ENCODE peak calls at places on chromosomes 1 and 21, in seven cellular contexts. H is right lobe of liver; V is CD4-positive, CD25-positive, alpha-beta regulatory T cell; A is CD8-positive, alpha-beta memory T cell; M is heart left ventricle; L is stomach; R is lower lobe of right lung. F is an unnamed sample.

GRCh38 chr1:108119500-108119899 is 80.6 kb downstream of the SLC25A24 start:
- DNase-seq in L (no peak), R (no peak), A (no peak), M (no peak), H (no peak), V (no peak), F (no peak)

GRCh38 chr21:35048706-35049617 is at the start of gene RUNX1:
- DNase-seq in L (peak; percentile 52), V (peak; percentile 87), M (peak; percentile 45), A (peak; percentile 77), H (no peak), R (peak; percentile 77), F (peak; percentile 90)

GRCh38 chr21:33124879-33125278 is 54.9 kb downstream of the OLIG1 start:
- DNase-seq in R (no peak), A (no peak), H (no peak), V (no peak), L (no peak), M (no peak), F (no peak)

GRCh38 chr1:82695443-82695842 is 894.7 kb downstream of the ADGRL2 start:
- DNase-seq in H (no peak), V (no peak), R (no peak), M (no peak), L (no peak), A (no peak), F (no peak)

GRCh38 chr1:210883821-210884220 is 250.1 kb downstream of the KCNH1 start:
- DNase-seq in L (no peak), A (no peak), H (no peak), M (no peak), R (no peak), V (no peak), F (no peak)

GRCh38 chr1:113834716-113835115 is 22.4 kb upstream of the RSBN1 start:
- DNase-seq in V (no peak), H (no peak), L (no peak), A (no peak), M (no peak), R (no peak), F (no peak)

GRCh38 chr1:107919953-107920352 is 45.0 kb downstream of the VAV3 start:
- DNase-seq in H (no peak), V (no peak), A (no peak), M (no peak), R (no peak), L (no peak), F (no peak)

GRCh38 chr21:33762798-33763572 is 120.7 kb downstream of the ITSN1 start:
- DNase-seq in V (no peak), A (no peak), H (no peak), L (no peak), M (no peak), R (no peak), F (no peak)

GRCh38 chr1:190633488-190633887 is 155.8 kb upstream of the BRINP3 start:
- DNase-seq in R (no peak), A (no peak), M (no peak), L (no peak), V (no peak), H (no peak), F (no peak)

GRCh38 chr1:44483089-44483488 is 78.0 kb downstream of the RNF220 start:
- DNase-seq in A (no peak), M (no peak), H (no peak), R (no peak), V (no peak), L (no peak), F (no peak)

GRCh38 chr1:10755977-10756521 is 40.4 kb downstream of the CASZ1 start:
- DNase-seq in H (no peak), R (peak; percentile 84), A (peak; percentile 50), M (peak; percentile 74), L (peak; percentile 81), V (peak; percentile 69), F (peak; percentile 90)

GRCh38 chr1:60762176-60762575 is 320.2 kb upstream of the NFIA start:
- DNase-seq in L (no peak), R (no peak), A (no peak), M (no peak), V (no peak), H (no peak), F (no peak)

GRCh38 chr21:36297938-36298572 is 21.9 kb upstream of the MORC3 start:
- DNase-seq in V (peak; percentile 86), R (peak; percentile 62), H (no peak), L (peak; percentile 56), A (peak; percentile 49), M (peak; percentile 49), F (peak; percentile 85)

GRCh38 chr21:18522181-18522771 is 118.7 kb upstream of the TMPRSS15 start:
- DNase-seq in H (no peak), R (no peak), A (no peak), M (no peak), L (no peak), V (no peak), F (no peak)

GRCh38 chr1:4006676-4007374 is 106.8 kb upstream of the C1orf174 start:
- DNase-seq in V (no peak), M (no peak), A (no peak), R (no peak), H (no peak), L (no peak), F (no peak)

GRCh38 chr1:159289059-159289458 is 13.1 kb upstream of the FCER1A start:
- DNase-seq in R (no peak), A (no peak), L (no peak), H (no peak), M (no peak), V (no peak), F (no peak)

GRCh38 chr1:71001627-71002026 is 46.0 kb downstream of the PTGER3 start:
- DNase-seq in V (no peak), H (no peak), M (no peak), R (no peak), L (no peak), A (no peak), F (no peak)

GRCh38 chr1:235307158-235308124 is 20.5 kb downstream of the ARID4B start:
- DNase-seq in V (no peak), H (no peak), R (no peak), L (no peak), A (no peak), M (no peak), F (no peak)

GRCh38 chr1:59523745-59524450 is 227.0 kb downstream of the FGGY start:
- DNase-seq in H (no peak), M (no peak), R (no peak), V (no peak), L (no peak), A (no peak), F (no peak)

GRCh38 chr1:39632491-39633417 is 6.7 kb downstream of the HEYL start:
- DNase-seq in V (no peak), L (peak; percentile 67), A (no peak), R (peak; percentile 63), M (peak; percentile 81), H (peak; percentile 60), F (no peak)

GRCh38 chr21:41707231-41707988 is 59.4 kb downstream of the RIPK4 start:
- DNase-seq in M (no peak), V (no peak), R (no peak), L (no peak), A (no peak), H (no peak), F (no peak)

GRCh38 chr1:27392778-27393635 is 585 bp downstream of the GPR3 start:
- DNase-seq in L (no peak), A (no peak), M (no peak), V (no peak), H (no peak), R (no peak), F (peak; percentile 66)

GRCh38 chr1:204357551-204357950 is 2.2 kb downstream of the PLEKHA6 start:
- DNase-seq in A (no peak), R (no peak), V (no peak), L (peak; percentile 36), M (peak; percentile 33), H (no peak), F (no peak)

GRCh38 chr1:112388436-112388835 is 7.6 kb upstream of the CTTNBP2NL start:
- DNase-seq in M (no peak), L (no peak), H (no peak), R (no peak), A (no peak), V (no peak), F (no peak)

GRCh38 chr1:1164701-1165451 is 8.8 kb upstream of the TTLL10 start:
- DNase-seq in M (no peak), L (peak; percentile 79), R (no peak), V (no peak), H (no peak), A (no peak), F (no peak)

GRCh38 chr1:27567183-27567526 is 36.8 kb downstream of the AHDC1 start:
- DNase-seq in M (no peak), R (no peak), A (no peak), V (no peak), H (no peak), L (no peak), F (no peak)

GRCh38 chr1:240644732-240645131 is 32.8 kb upstream of the GREM2 start:
- DNase-seq in H (no peak), M (no peak), L (no peak), A (no peak), V (no peak), R (no peak), F (no peak)
- H3K4me1 ChIP-seq in H (no peaks in the 10 kb centered on the region), M (no peaks in the 10 kb centered on the region), L (no peaks in the 10 kb centered on the region), A (no peaks in the 10 kb centered on the region), V (no peaks in the 10 kb centered on the region), R (no peaks in the 10 kb centered on the region), F (no peaks in the 10 kb centered on the region)

DNA sequence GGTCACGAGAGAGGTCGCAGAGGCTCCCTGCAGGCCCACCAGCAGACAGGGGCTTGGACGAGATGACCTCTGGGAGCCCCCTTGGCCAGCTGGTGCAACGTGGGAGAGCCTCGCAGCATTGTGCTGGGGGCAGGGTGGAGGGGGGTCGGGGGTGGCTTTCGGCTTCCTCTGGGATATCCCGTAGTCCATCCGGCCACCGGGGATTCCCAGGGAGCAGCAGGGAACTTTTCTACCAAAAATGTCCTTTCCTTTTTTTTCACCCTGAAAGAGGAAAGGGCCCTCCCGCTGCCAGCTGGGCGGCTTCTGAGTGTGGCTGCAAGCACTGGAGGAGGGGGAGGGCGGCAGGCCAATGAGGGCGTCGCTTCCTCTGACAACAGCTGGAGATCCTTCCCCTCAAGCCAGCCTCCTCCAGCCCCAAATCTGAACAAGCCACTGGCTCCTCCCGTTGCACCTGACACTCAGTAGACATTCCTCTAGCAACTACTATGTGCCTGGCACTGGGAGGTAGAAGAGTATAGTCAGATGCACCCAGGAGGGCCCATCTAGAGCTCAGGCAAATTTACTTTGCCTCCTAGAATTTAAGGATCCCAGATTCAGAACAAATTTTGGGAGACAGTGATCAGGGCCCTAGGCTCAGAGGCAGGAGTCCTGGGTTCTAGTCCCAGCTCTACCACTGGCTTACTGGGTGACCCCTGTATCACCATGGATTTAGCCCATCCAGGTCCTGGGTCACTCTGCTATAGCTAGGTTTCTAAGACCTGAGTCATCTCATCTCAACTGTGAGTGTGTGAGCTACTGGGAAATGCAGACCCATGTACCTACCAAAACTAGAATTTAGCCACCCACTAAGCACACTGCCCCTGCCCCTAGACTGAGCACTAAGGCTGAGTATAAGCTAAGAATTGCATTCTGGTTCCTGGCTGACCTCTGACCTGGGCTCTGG is 2.7 kb downstream of the MOB3C start:
- DNase-seq in V (peak; percentile 16), L (peak; percentile 72), H (peak; percentile 81), R (peak; percentile 93), A (peak; percentile 7), M (peak; percentile 92), F (peak; percentile 93)
- H3K4me1 ChIP-seq in V (peaks cover 49% of the 10 kb centered on the region), L (peaks cover 42% of the 10 kb centered on the region), H (no peaks in the 10 kb centered on the region), R (peaks cover 62% of the 10 kb centered on the region), A (peaks cover 62% of the 10 kb centered on the region), M (peaks cover 56% of the 10 kb centered on the region), F (peaks cover 52% of the 10 kb centered on the region)

GRCh38 chr1:41560496-41560895 is 76.0 kb upstream of the EDN2 start:
- DNase-seq in L (no peak), H (peak; percentile 44), R (no peak), A (no peak), M (no peak), V (no peak), F (no peak)
- H3K4me1 ChIP-seq in L (no peaks in the 10 kb centered on the region), H (no peaks in the 10 kb centered on the region), R (no peaks in the 10 kb centered on the region), A (no peaks in the 10 kb centered on the region), M (peaks cover 17% of the 10 kb centered on the region), V (no peaks in the 10 kb centered on the region), F (no peaks in the 10 kb centered on the region)

GRCh38 chr1:23577056-23577985 is 18.0 kb upstream of the ID3 start:
- DNase-seq in M (peak; percentile 69), V (peak; percentile 34), A (no peak), H (no peak), L (no peak), R (no peak), F (peak; percentile 41)
- H3K4me1 ChIP-seq in M (peaks cover 41% of the 10 kb centered on the region), V (peaks cover 28% of the 10 kb centered on the region), A (peaks cover 27% of the 10 kb centered on the region), H (no peaks in the 10 kb centered on the region), L (peaks cover 36% of the 10 kb centered on the region), R (peaks cover 38% of the 10 kb centered on the region), F (peaks cover 13% of the 10 kb centered on the region)